ENCODE peak calls at places on chromosomes 12 and 14, in four cellular contexts. S, F, T and X are unnamed samples.
A peak's percentile ranks its signal among the peaks of the same experiment; 100 is the strongest.

GRCh38 chr14:21455592-21455911 is 371 bp downstream of the CHD8 start:
- DNase-seq in S (peak; percentile 62), F (no peak), T (no peak), X (no peak)

GRCh38 chr12:119061208-119061796 is 80.0 kb downstream of the SRRM4 start:
- DNase-seq in S (peak; percentile 83), F (peak; percentile 53), T (peak; percentile 7), X (peak; percentile 70)

GRCh38 chr12:47729233-47729632 is 3.9 kb upstream of the ENDOU start:
- DNase-seq in S (no peak), F (no peak), T (no peak), X (no peak)

GRCh38 chr14:92986254-92987147 is 63.6 kb downstream of the CHGA start:
- DNase-seq in S (peak; percentile 52), F (peak; percentile 57), T (peak; percentile 32), X (peak; percentile 75)

GRCh38 chr12:105485926-105486325 is 155.4 kb downstream of the C12orf75 start:
- DNase-seq in S (no peak), F (no peak), T (peak; percentile 59), X (no peak)

GRCh38 chr12:65895759-65896656 is 71.7 kb downstream of the HMGA2 start:
- DNase-seq in S (peak; percentile 28), F (peak; percentile 57), T (peak; percentile 55), X (peak; percentile 21)

GRCh38 chr12:5402009-5402408 is 29.9 kb upstream of the NTF3 start:
- DNase-seq in S (no peak), F (no peak), T (no peak), X (no peak)

GRCh38 chr12:122836027-122836921 is 1.0 kb downstream of the HIP1R start:
- DNase-seq in S (peak; percentile 70), F (no peak), T (no peak), X (peak; percentile 63)

GRCh38 chr12:126727656-126728055 is 1539.3 kb upstream of the TMEM132C start:
- DNase-seq in S (peak; percentile 6), F (no peak), T (no peak), X (no peak)

GRCh38 chr12:115108129-115109100 is 424.4 kb upstream of the TBX3 start:
- DNase-seq in S (no peak), F (no peak), T (no peak), X (no peak)

GRCh38 chr12:1935700-1936378 is 17.4 kb upstream of the CACNA2D4 start:
- DNase-seq in S (no peak), F (no peak), T (no peak), X (peak; percentile 93)

GRCh38 chr14:51356381-51356780 is 116.3 kb downstream of the TMX1 start:
- DNase-seq in S (no peak), F (no peak), T (no peak), X (no peak)

GRCh38 chr12:96034631-96035282 is 630 bp downstream of the LTA4H start:
- DNase-seq in S (peak; percentile 62), F (no peak), T (peak; percentile 16), X (no peak)

GRCh38 chr12:100494026-100494425 is 20.4 kb downstream of the NR1H4 start:
- DNase-seq in S (no peak), F (no peak), T (no peak), X (no peak)

GRCh38 chr14:91885837-91886236 is 18.5 kb upstream of the TC2N start:
- DNase-seq in S (no peak), F (no peak), T (no peak), X (no peak)

GRCh38 chr14:22200977-22201605 is 387.9 kb downstream of the DAD1 start:
- DNase-seq in S (peak; percentile 67), F (peak; percentile 71), T (peak; percentile 26), X (no peak)

GRCh38 chr14:101347893-101348777 is 213.2 kb upstream of the DIO3 start:
- DNase-seq in S (no peak), F (no peak), T (no peak), X (no peak)

GRCh38 chr12:41092115-41092514 is 96.0 kb upstream of the PDZRN4 start:
- DNase-seq in S (no peak), F (no peak), T (no peak), X (no peak)

GRCh38 chr12:54141534-54142475 is 47.0 kb downstream of the SMUG1 start:
- DNase-seq in S (no peak), F (no peak), T (peak; percentile 4), X (no peak)

GRCh38 chr12:89038831-89039509 is 313.3 kb downstream of the DUSP6 start:
- DNase-seq in S (no peak), F (no peak), T (no peak), X (no peak)

GRCh38 chr14:53956427-53957201 is at the start of gene BMP4:
- DNase-seq in S (peak; percentile 85), F (peak; percentile 59), T (peak; percentile 46), X (peak; percentile 33)

GRCh38 chr14:32494566-32495434 is 165.7 kb downstream of the AKAP6 start:
- DNase-seq in S (no peak), F (no peak), T (peak; percentile 22), X (no peak)

GRCh38 chr12:66647034-66647691 is 31.7 kb downstream of the GRIP1 start:
- DNase-seq in S (no peak), F (no peak), T (peak; percentile 99), X (no peak)

GRCh38 chr12:57759360-57759980 is 4.6 kb downstream of the MARCHF9 start:
- DNase-seq in S (peak; percentile 56), F (peak; percentile 68), T (no peak), X (peak; percentile 59)

DNA sequence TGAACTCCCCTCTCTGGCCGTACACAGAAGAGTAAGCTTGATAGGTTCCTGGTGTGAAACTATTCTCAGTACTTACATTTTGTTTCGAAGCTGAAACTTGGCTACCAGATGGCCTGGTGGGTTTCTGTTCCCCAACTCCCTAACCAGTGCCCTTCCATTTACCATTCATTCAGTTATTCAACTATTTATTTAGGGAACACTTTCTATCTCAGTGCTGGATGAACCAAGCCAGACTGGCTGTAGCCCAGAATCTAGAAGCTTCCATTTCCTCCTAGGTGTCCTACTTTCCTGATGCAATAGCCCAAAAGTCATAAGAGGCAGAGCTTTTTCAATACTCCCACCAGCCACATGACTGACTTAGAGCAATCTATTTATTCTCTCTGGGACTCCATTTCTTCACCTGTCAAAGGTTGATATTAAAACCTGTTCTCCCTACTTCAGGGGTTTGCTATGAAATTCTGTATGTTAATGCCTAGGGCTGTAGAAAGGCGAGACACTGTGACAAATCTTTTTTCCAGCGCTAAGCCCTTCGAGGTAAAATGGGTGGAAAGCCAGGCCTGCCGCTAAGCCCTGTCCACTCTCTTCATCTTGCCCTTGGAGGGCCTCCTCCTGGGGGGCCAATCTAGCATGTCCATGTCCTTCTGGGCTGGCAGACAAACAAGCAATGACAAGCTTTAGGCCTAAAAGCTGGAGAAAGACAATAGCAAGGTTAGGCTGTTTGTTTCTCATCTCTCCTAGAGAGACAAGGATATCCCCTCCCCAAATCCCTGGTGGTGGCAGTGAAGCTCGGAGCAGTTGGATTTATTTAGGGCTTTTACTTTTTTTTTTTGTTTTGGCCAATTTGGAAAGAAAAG is 8.2 kb upstream of the IRF2BPL start:
- DNase-seq in S (no peak), F (no peak), T (no peak), X (no peak)
- H3K27ac ChIP-seq in S (peak overlapping the region; percentile 95), F (peak overlapping the region; percentile 99), T (no peak overlapping the region), X (peak overlapping the region; percentile 99)

GRCh38 chr14:77502109-77502782 is 3.6 kb upstream of the ISM2 start:
- DNase-seq in S (no peak), F (no peak), T (no peak), X (no peak)
- H3K9me3 ChIP-seq in S (no peaks in the 10 kb centered on the region), F (no peaks in the 10 kb centered on the region), T (no peaks in the 10 kb centered on the region), X (no peaks in the 10 kb centered on the region)

GRCh38 chr12:75951399-75952228 is 80.0 kb downstream of the PHLDA1 start:
- DNase-seq in S (peak; percentile 39), F (peak; percentile 61), T (no peak), X (no peak)
- H3K27ac ChIP-seq in S (peak overlapping the region; percentile 57), F (peak overlapping the region; percentile 91), T (peak overlapping the region; percentile 93), X (no peak overlapping the region)

DNA sequence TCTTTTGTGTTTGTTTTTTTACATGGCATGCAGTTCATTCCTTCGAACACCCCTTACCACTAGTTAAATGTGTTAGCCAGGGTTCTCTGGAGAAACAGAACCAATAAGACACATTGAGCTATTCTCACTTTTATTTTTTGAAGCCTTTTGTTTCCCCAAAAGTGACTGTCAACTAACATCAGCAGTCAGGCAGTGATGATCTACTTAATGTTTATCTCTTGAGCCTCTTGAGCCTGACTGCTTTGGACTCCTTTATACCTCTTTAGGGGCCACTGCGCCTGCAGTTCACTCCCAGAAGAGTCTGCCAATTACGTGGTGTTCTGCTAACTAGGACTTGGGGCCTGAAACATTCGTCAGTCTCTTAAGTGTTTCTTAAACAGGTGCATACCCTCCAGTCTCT is 163.7 kb upstream of the FLRT2 start:
- DNase-seq in S (no peak), F (no peak), T (no peak), X (no peak)
- H3K9me3 ChIP-seq in S (no peaks in the 10 kb centered on the region), F (no peaks in the 10 kb centered on the region), T (no peaks in the 10 kb centered on the region), X (no peaks in the 10 kb centered on the region)

DNA sequence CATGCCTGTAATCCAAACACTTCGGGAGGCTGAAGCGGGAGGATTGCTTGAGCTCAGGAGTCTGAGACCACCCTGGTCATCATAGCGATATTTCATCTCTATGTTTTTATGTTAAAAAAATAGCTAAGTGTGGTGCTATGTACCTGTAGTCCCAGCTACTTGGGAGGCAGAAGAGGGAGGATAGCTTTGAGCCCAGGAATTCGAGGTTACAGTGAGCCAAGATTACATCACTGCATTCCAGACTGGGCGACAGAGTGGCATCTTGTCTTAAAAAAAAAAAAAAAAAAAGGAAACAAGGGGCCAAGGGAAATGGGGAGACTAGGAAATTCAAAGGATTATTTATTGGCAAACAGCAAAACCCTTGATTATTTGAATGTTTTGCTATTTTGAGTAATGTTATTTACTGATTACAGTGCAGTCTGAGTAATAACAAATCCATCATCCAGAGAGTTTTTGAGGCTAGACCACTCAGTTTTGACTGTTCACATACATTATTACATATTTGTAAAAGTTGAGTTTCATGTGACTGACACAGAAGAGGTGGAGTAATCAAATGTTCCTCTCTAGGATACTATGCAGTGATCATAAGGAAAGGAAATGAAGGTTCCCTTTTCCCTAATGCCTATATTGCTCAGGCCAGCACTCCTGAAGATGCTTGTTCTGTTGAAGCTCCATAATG is 40.8 kb downstream of the PRKCH start:
- DNase-seq in S (no peak), F (no peak), T (no peak), X (no peak)
- H3K27ac ChIP-seq in S (no peak overlapping the region), F (no peak overlapping the region), T (no peak overlapping the region), X (no peak overlapping the region)